ENCODE peak calls at places on chromosome 16, in ten cellular contexts. D is suprapubic skin, N is heart left ventricle, T is body of pancreas, L is A549, W is sigmoid colon, Q is ovary, P is H1, A is esophagus squamous epithelium, U is spleen. O is an unnamed sample. For H3K4me1, the result is how much of the 10 kb centered on the place peaks cover.

GRCh38 chr16:56013962-56014552 is 138.9 kb upstream of the CES5A start:
- DNase-seq in A (no peak), N (peak), T (peak), Q (no peak), L (peak), U (no peak), P (peak), D (no peak), W (no peak), O (no peak)

GRCh38 chr16:30923554-30924085 is at the start of gene FBXL19:
- DNase-seq in U (peak), T (peak), W (peak), A (no peak), L (no peak), Q (peak), P (no peak), D (peak), N (peak), O (no peak)

GRCh38 chr16:87072101-87072500 is 245.1 kb downstream of the C16orf95 start:
- DNase-seq in L (no peak), U (no peak), A (no peak), W (no peak), N (no peak), D (no peak), P (no peak), Q (no peak), T (no peak), O (no peak)

GRCh38 chr16:13298676-13299075 is 397.3 kb downstream of the SHISA9 start:
- DNase-seq in U (no peak), D (no peak), T (no peak), Q (no peak), P (peak), L (no peak), W (no peak), A (no peak), N (no peak), O (no peak)

GRCh38 chr16:10514369-10515055 is 65.9 kb downstream of the EMP2 start:
- DNase-seq in L (peak), P (peak), T (peak), W (peak), D (no peak), Q (peak), N (no peak), A (no peak), U (no peak), O (peak)

GRCh38 chr16:47025641-47026040 is 52.2 kb upstream of the DNAJA2 start:
- DNase-seq in U (no peak), N (no peak), D (no peak), W (no peak), L (no peak), P (no peak), T (no peak), A (no peak), Q (no peak), O (no peak)

GRCh38 chr16:71648921-71649320 is 22.9 kb downstream of the MARVELD3 start:
- DNase-seq in P (no peak), A (no peak), U (no peak), D (no peak), N (no peak), T (no peak), W (no peak), Q (no peak), L (peak), O (no peak)

GRCh38 chr16:983044-984030 is 1.8 kb downstream of the SOX8 start:
- DNase-seq in W (no peak), A (no peak), D (no peak), U (no peak), T (no peak), Q (no peak), N (peak), L (peak), P (no peak), O (no peak)

GRCh38 chr16:67170168-67170947 is at the start of gene NOL3:
- DNase-seq in T (peak), N (peak), Q (peak), P (peak), W (peak), A (peak), L (peak), U (peak), D (peak), O (peak)

GRCh38 chr16:69501956-69502457 is 63.8 kb upstream of the NFAT5 start:
- DNase-seq in A (no peak), N (no peak), P (no peak), Q (no peak), U (no peak), D (no peak), W (no peak), L (no peak), T (no peak), O (no peak)

GRCh38 chr16:397135-397661 is at the start of gene NME4:
- DNase-seq in A (no peak), P (peak), D (no peak), L (peak), Q (peak), N (no peak), U (peak), T (peak), W (peak), O (no peak)

GRCh38 chr16:15055141-15056053 is 477 bp downstream of the NTAN1 start:
- DNase-seq in N (peak), A (no peak), L (peak), Q (peak), U (peak), D (peak), W (peak), T (no peak), P (peak), O (peak)

GRCh38 chr16:13921328-13921727 is 1.4 kb downstream of the ERCC4 start:
- DNase-seq in U (no peak), Q (no peak), A (no peak), D (no peak), L (no peak), N (no peak), T (no peak), P (no peak), W (no peak), O (no peak)

GRCh38 chr16:75946058-75946457 is 219.8 kb upstream of the CPHXL start:
- DNase-seq in T (peak), W (no peak), D (no peak), U (no peak), A (no peak), N (no peak), L (no peak), Q (no peak), P (no peak), O (no peak)

GRCh38 chr16:62700456-62701280 is 664.4 kb upstream of the CDH8 start:
- DNase-seq in W (no peak), P (no peak), A (no peak), T (no peak), Q (no peak), L (no peak), N (no peak), D (no peak), U (no peak), O (no peak)

GRCh38 chr16:470418-470817 is 45.0 kb downstream of the RAB11FIP3 start:
- DNase-seq in W (no peak), U (no peak), N (no peak), D (no peak), T (no peak), Q (no peak), P (no peak), L (no peak), A (no peak), O (no peak)

GRCh38 chr16:17817943-17818342 is 347.2 kb upstream of the XYLT1 start:
- DNase-seq in Q (no peak), T (no peak), A (no peak), D (no peak), U (no peak), W (no peak), P (no peak), N (no peak), L (no peak), O (no peak)

GRCh38 chr16:21160276-21160675 is 1.8 kb downstream of the LDAF1 start:
- DNase-seq in T (no peak), L (no peak), W (no peak), P (no peak), D (no peak), U (no peak), N (no peak), A (no peak), Q (no peak), O (no peak)

GRCh38 chr16:21157632-21158031 is 842 bp upstream of the LDAF1 start:
- DNase-seq in T (no peak), Q (no peak), A (no peak), P (no peak), W (no peak), U (no peak), L (no peak), N (no peak), D (peak), O (no peak)

GRCh38 chr16:21159281-21159951 is 942 bp downstream of the LDAF1 start:
- DNase-seq in N (peak), P (peak), A (no peak), Q (peak), L (no peak), T (peak), W (peak), U (peak), D (peak), O (peak)

GRCh38 chr16:21156767-21157467 is 1.6 kb upstream of the LDAF1 start:
- DNase-seq in W (peak), P (peak), U (no peak), A (no peak), N (no peak), T (peak), L (peak), Q (peak), D (no peak), O (peak)

DNA sequence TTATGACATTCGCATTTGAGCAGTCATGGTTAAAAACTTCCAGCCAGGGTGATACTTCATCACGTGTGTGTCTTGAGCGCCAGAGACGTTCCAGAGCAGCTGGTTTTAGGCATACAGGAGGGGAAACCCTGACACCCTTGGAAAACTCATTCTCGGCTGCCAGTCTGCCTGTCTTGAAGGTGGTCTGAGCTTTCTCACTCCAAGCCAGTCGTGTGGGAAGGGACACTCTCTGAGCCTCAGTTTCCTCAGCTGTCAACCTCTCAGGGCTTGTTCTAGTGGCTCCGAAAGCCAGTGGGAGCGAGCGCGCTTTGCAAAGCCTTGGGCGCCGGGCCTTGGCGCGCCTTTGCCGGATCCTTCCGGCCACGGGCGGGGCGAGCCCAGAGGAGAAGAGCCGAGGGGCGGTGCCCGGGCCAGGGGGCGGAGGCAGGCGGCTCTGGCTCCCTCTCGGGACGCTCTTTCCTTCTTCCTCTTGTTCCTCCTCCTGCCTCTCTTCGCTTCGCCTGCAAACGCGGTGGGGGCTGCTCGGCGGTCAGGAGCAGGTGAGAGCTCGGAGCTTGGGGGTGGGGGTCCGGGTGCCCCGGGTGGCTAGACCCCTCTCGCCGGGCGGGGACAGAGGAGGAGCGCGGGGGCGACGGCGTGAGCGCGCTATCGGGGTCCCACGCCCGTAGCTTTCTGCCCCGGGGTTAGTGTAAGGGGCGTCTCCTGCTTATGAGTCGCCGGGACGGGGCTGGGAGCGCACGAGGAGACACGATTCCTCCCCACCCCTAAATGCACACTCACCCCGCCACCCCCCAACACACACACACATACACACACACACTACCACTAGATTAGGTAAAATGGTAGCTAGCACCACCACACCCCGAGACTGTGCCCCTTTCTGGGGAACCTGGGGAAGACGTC is at the start of gene LDAF1:
- DNase-seq in N (peak), L (peak), D (peak), Q (peak), A (peak), T (peak), P (peak), U (peak), W (peak), O (peak)
- TF ChIP-seq POLR2A in N (peak), L (no peak), D (no peak), Q (no peak), A (peak), T (peak), P (no peak), U (no peak), W (peak), O (peak)

GRCh38 chr16:8831450-8832382 is 34.1 kb downstream of the PMM2 start:
- DNase-seq in A (no peak), T (no peak), W (no peak), Q (no peak), P (peak), L (no peak), N (no peak), D (no peak), U (no peak), O (no peak)
- H3K4me3 ChIP-seq in A (no peak), T (no peak), W (no peak), Q (no peak), P (no peak), L (no peak), N (no peak), D (no peak), U (no peak), O (no peak)

GRCh38 chr16:60686824-60687223 is 1349.4 kb downstream of the CDH8 start:
- DNase-seq in D (no peak), A (no peak), U (no peak), N (no peak), L (no peak), W (no peak), T (no peak), P (no peak), Q (no peak), O (no peak)
- H3K4me1 ChIP-seq in D (under half), A (under half), U (under half), N (under half), L (under half), W (under half), T (under half), P (under half), Q (under half), O (under half)

GRCh38 chr16:81778861-81779539 is at the start of gene PLCG2:
- DNase-seq in D (peak), N (peak), U (peak), P (peak), W (peak), L (peak), Q (no peak), T (peak), A (peak), O (peak)
- TF ChIP-seq POLR2A in D (no peak), N (peak), U (no peak), P (no peak), W (no peak), L (peak), Q (no peak), T (no peak), A (peak), O (peak)

GRCh38 chr16:84821728-84822676 is 2.2 kb downstream of the CRISPLD2 start:
- DNase-seq in U (no peak), T (no peak), A (no peak), P (no peak), L (no peak), Q (no peak), N (no peak), D (no peak), W (peak), O (peak)
- H3K4me3 ChIP-seq in U (peak), T (no peak), A (peak), P (no peak), L (no peak), Q (peak), N (no peak), D (peak), W (peak), O (peak)